ENCODE peak calls at places on chromosomes 7 and 10, in eight cellular contexts. I is HCT116; H is kidney; J is CD4-positive, alpha-beta T cell; D is GM20000; N is epithelial cell of proximal tubule; E is AG10803; X is neural crest cell. Z is an unnamed sample.

GRCh38 chr7:80277434-80278427 is 143.1 kb downstream of the GNAI1 start:
- DNase-seq in D (no peak), I (peak), H (no peak), N (peak), X (no peak), E (peak), J (no peak), Z (peak)

GRCh38 chr10:132322621-132323048 is 9.4 kb upstream of the LRRC27 start:
- DNase-seq in X (no peak), J (no peak), E (peak), I (no peak), H (no peak), D (no peak), N (no peak), Z (no peak)

GRCh38 chr7:94205529-94205928 is 189.2 kb upstream of the COL1A2 start:
- DNase-seq in X (no peak), J (no peak), D (no peak), E (no peak), H (no peak), N (no peak), I (no peak), Z (no peak)

GRCh38 chr7:38280000-38280399 is 6.6 kb upstream of the TARP start:
- DNase-seq in X (no peak), H (no peak), D (no peak), E (no peak), I (no peak), J (no peak), N (no peak), Z (no peak)

GRCh38 chr10:20811131-20811530 is 86.0 kb downstream of the NEBL start:
- DNase-seq in E (no peak), D (no peak), J (no peak), X (no peak), H (no peak), I (no peak), N (no peak), Z (no peak)

GRCh38 chr7:116802784-116803183 is 59.6 kb upstream of the CAPZA2 start:
- DNase-seq in E (peak), D (peak), I (peak), X (peak), H (no peak), J (no peak), N (no peak), Z (peak)

GRCh38 chr10:48509974-48510692 is 94.7 kb downstream of the ARHGAP22 start:
- DNase-seq in I (no peak), D (no peak), J (no peak), H (no peak), E (no peak), X (no peak), N (no peak), Z (no peak)

GRCh38 chr7:135558881-135559280 is 1.2 kb downstream of the NUP205 start:
- DNase-seq in N (no peak), D (no peak), E (no peak), X (no peak), I (no peak), J (no peak), H (no peak), Z (no peak)

GRCh38 chr10:84306751-84307384 is 21.5 kb upstream of the CCSER2 start:
- DNase-seq in E (no peak), D (no peak), J (no peak), N (no peak), X (no peak), H (no peak), I (no peak), Z (no peak)

GRCh38 chr7:100547872-100548271 is 8.9 kb downstream of the AGFG2 start:
- DNase-seq in N (no peak), J (no peak), H (no peak), I (no peak), E (no peak), D (no peak), X (no peak), Z (no peak)
- TF ChIP-seq CTCF in N (no peak), J (no peak), H (no peak), I (no peak), E (no peak), D (no peak), X (no peak), Z (no peak)

GRCh38 chr7:115211171-115211570 is 289.3 kb downstream of the MDFIC start:
- DNase-seq in X (no peak), H (no peak), I (no peak), D (no peak), E (no peak), J (no peak), N (no peak), Z (no peak)

GRCh38 chr7:115210552-115210951 is 288.7 kb downstream of the MDFIC start:
- DNase-seq in I (no peak), E (no peak), D (no peak), N (no peak), J (no peak), H (no peak), X (no peak), Z (no peak)

DNA sequence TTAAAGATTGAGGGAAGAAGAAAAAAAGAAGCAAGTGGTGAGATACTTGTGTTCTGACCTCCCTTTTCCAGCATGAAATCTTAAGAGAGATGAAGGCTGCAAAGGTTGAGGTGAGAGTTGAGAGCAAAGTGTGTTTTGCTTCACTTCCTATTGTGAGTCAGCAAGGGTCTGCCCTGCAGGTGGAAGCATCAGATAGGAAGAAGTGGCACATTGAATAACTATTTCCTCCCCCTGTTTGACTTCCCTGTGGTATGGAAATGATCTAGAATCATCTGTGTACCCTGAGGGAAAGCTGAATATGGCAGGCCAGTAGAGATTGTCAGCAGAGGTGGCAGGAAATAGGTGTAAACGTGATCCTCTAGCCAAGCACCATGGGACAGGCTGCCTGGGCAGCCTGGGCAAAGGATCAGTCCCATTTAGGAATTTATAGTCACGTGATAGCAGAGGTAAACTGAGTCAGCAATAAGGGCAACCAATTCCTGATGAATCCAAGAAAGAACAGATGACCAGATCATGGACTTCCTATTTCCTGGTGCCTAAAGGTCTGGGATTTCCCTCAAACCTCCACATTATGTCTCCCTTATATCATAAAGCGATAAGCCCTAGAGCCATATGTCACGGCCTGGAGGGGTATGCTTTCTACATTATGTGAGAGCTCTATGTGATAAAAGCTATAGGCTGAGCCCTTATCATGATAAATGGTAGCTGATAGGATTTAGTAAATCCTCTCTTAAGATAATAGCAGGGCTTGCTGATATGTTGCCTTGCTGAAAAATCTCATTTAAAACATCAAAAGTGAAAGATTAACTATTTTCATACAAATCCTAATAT is 287.0 kb downstream of the MDFIC start:
- DNase-seq in J (no peak), H (no peak), D (no peak), N (no peak), X (no peak), I (no peak), E (no peak), Z (no peak)
- TF ChIP-seq CTCF in J (no peak), H (no peak), D (no peak), N (no peak), X (no peak), I (no peak), E (no peak), Z (no peak)

DNA sequence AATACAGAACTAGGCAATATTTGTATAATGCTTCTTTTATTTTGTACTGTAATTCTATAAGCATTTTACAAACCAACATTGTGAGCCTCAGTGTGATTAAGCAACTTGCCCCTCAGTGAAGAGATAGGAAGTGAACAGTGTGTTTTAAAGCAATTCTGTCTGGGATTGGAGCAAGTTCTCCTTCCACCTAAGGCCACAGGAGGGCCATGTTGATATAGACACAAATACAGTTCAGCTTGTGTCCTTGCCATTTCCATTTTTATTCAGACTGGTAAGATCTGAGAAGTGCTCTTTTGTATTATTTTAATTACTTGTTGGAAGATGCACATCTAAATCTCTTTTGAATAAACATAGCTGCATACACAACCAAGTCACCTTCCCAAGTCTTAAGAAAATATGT is 416.3 kb upstream of the COBL start:
- DNase-seq in H (no peak), E (no peak), X (no peak), D (no peak), J (no peak), N (no peak), I (no peak), Z (no peak)
- TF ChIP-seq CTCF in H (no peak), E (no peak), X (peak), D (no peak), J (no peak), N (peak), I (no peak), Z (no peak)

DNA sequence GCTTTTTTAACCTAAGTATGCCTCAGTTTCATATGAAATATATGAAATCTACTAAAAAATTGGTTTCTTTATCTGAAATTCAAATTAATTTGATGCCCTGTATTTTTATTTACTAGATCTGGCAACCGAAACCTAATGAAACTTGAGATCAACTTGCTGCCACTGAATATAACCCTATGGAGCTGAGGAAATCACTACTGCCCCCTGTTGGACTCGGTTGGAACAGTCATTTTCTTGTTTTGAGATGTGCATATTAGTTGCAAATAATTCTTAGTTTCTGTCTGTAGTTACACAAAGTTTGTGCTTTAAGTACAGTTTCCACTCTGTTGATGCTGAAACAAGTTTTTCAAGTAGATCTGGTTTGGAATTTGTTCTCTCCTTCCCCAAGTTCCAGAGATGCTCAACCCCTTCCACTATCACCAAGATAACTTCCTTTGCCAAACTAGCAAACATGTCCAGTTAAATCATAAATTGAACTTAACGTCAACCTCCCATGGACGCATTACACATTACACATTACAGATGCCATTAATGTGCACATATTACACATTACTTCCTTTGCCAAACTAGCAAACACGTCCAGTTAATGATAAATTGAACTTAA is 22.2 kb upstream of the EXOC4 start:
- DNase-seq in N (no peak), D (peak), I (peak), H (no peak), X (peak), E (peak), J (peak), Z (no peak)
- TF ChIP-seq CTCF in N (peak), D (peak), I (peak), H (peak), X (peak), E (peak), J (peak), Z (peak)

GRCh38 chr10:124697837-124698559 is 46.2 kb downstream of the FAM53B start:
- DNase-seq in X (no peak), H (peak), I (no peak), J (no peak), D (peak), E (no peak), N (no peak), Z (no peak)
- TF ChIP-seq CTCF in X (no peak), H (no peak), I (no peak), J (no peak), D (no peak), E (no peak), N (no peak), Z (no peak)

DNA sequence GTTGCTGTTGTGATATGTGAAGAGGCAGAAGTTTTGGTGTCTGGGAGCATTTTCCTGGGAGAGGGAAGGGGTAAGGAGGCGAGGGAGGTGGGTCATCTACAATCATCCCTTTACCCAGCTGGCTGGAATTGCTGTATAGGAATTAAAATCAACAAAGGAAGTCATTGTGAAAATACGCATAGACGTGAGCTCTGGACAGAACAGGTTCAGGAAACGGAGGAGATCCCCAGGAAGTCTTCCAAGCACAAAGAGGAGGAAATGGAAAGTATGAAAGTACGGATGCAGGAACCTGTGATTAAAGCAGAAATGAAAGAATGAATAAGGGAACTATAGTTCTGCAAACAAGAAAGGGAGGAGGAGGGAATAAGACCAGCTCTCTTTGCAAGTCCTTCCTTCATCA is 61.9 kb downstream of the PYROXD2 start:
- DNase-seq in N (no peak), X (no peak), J (no peak), E (no peak), H (no peak), I (no peak), D (no peak), Z (no peak)
- TF ChIP-seq CTCF in N (no peak), X (no peak), J (no peak), E (no peak), H (no peak), I (no peak), D (no peak), Z (no peak)

GRCh38 chr10:34252111-34252510 is 563.0 kb downstream of the PARD3 start:
- DNase-seq in J (no peak), E (no peak), I (peak), N (no peak), X (no peak), D (no peak), H (no peak), Z (no peak)

GRCh38 chr10:34250722-34251121 is 564.4 kb downstream of the PARD3 start:
- DNase-seq in J (no peak), E (no peak), I (no peak), N (no peak), H (no peak), X (no peak), D (no peak), Z (no peak)

GRCh38 chr10:34247560-34247959 is 567.5 kb downstream of the PARD3 start:
- DNase-seq in J (no peak), E (no peak), H (no peak), D (no peak), X (no peak), N (no peak), I (no peak), Z (no peak)

GRCh38 chr10:34251177-34251576 is 563.9 kb downstream of the PARD3 start:
- DNase-seq in I (no peak), X (no peak), J (no peak), D (no peak), N (no peak), H (no peak), E (no peak), Z (no peak)

DNA sequence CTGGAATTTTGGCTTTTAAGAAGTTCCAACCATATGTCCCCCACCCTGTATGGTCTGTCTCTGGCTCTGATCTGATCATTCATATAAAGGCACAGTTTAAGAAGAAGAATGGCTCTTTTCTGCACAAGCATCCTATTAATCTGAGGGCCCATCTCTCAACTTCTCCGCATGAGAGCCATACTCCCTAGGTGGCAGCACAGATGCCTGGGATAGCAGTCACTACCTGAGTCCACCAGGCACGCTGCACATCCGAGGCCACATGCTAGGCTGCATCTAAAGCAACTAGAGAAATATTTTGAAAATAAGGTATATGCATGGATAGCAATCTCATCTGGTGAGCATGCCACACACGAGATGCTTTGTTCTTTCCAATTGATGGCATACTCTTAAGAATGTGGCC is 565.5 kb downstream of the PARD3 start:
- DNase-seq in N (no peak), X (no peak), D (peak), J (no peak), H (no peak), E (no peak), I (no peak), Z (no peak)
- TF ChIP-seq CTCF in N (peak), X (no peak), D (no peak), J (no peak), H (no peak), E (no peak), I (peak), Z (peak)

GRCh38 chr7:55565693-55566092 is 6.6 kb downstream of the VOPP1 start:
- DNase-seq in X (no peak), N (no peak), D (no peak), I (peak), J (no peak), E (peak), H (no peak), Z (no peak)

GRCh38 chr7:55567495-55568070 is 4.7 kb downstream of the VOPP1 start:
- DNase-seq in H (no peak), E (no peak), I (no peak), X (no peak), J (no peak), N (no peak), D (no peak), Z (no peak)

GRCh38 chr7:55558962-55559920 is 13.1 kb downstream of the VOPP1 start:
- DNase-seq in E (no peak), I (no peak), D (no peak), X (no peak), N (no peak), J (no peak), H (peak), Z (no peak)

GRCh38 chr7:55561756-55562155 is 10.5 kb downstream of the VOPP1 start:
- DNase-seq in E (no peak), J (no peak), I (no peak), D (no peak), H (no peak), X (no peak), N (no peak), Z (no peak)

GRCh38 chr7:55563596-55564325 is 8.5 kb downstream of the VOPP1 start:
- DNase-seq in E (no peak), X (no peak), I (no peak), H (no peak), J (no peak), D (no peak), N (no peak), Z (no peak)
- TF ChIP-seq CTCF in E (no peak), X (no peak), I (no peak), H (no peak), J (no peak), D (no peak), N (no peak), Z (no peak)

DNA sequence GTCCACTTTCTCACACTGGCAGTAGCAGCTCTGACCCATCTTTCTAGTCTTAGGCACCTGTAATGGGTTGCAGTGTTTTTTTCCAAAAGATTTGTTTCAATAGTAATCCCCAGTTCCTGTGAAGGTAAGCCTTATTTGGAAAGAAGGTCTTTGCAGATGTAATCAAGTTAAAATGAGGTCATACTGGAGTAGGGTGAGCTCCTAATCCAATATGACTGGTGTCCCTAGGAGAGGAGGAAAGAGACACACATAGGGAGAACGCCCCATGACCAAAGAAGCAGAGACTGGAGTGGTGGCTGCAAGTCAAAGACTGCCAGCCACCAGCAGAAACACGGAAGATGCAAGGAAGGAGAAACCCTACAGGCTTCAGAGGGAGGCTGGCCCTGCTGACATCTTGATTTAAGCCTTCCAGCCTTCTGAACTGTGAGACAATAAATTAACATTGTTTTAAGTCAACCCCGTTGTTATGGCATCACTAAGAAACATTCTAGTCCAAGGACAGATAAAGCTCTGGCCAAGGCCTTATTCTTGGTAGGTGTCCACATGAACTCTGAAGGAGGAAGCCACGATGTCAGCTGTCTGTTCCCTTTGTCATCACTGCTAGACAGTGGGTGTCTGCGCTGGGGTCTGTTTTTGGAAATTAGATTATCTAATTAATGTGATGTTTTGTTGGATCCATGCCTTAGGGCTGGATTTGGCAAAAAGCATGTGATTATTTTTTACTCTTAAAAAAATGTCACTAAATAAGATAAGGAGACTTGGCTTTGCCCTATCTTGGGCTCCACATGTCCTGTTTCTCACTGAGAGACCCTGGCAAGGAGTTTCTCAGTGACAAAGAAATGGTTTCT is 214.9 kb downstream of the KCNMA1 start:
- DNase-seq in H (no peak), N (no peak), X (no peak), D (no peak), J (no peak), E (peak), I (no peak), Z (no peak)
- TF ChIP-seq CTCF in H (no peak), N (no peak), X (no peak), D (no peak), J (no peak), E (no peak), I (no peak), Z (no peak)

GRCh38 chr10:81873932-81874816 is 820 bp upstream of the NRG3 start:
- DNase-seq in H (peak), J (no peak), X (peak), I (no peak), E (no peak), D (peak), N (no peak), Z (no peak)
- TF ChIP-seq CTCF in H (no peak), J (no peak), X (peak), I (no peak), E (no peak), D (no peak), N (no peak), Z (no peak)